ENCODE peak calls at places on chromosomes 4 and X, in six cellular contexts. T is H1, R is K562, J is HCT116, S is HepG2, Q is GM12878. V is an unnamed sample.

GRCh38 chr4:173005912-173006633 is 162.5 kb upstream of the GALNT7 start:
- DNase-seq in J (no peak), R (no peak), Q (no peak), S (no peak), T (no peak), V (no peak)

GRCh38 chr4:8355306-8355705 is 85.2 kb downstream of the ACOX3 start:
- DNase-seq in S (no peak), T (no peak), R (no peak), Q (no peak), J (no peak), V (no peak)

GRCh38 chrX:41022579-41022978 is 62.7 kb upstream of the USP9X start:
- DNase-seq in S (peak; percentile 83), Q (no peak), R (no peak), J (peak; percentile 37), T (no peak), V (no peak)

GRCh38 chr4:184287697-184288255 is 70.1 kb upstream of the ENPP6 start:
- DNase-seq in R (no peak), T (no peak), J (no peak), S (peak; percentile 64), Q (no peak), V (no peak)

GRCh38 chr4:37648084-37648817 is 37.9 kb downstream of the RELL1 start:
- DNase-seq in Q (no peak), J (peak; percentile 77), S (peak; percentile 92), R (peak; percentile 11), T (peak; percentile 31), V (peak; percentile 52)

GRCh38 chr4:149409186-149410056 is 406.2 kb downstream of the IQCM start:
- DNase-seq in S (no peak), Q (no peak), J (peak; percentile 57), R (no peak), T (no peak), V (no peak)

GRCh38 chrX:29382811-29383210 is 795.6 kb downstream of the IL1RAPL1 start:
- DNase-seq in R (no peak), J (no peak), Q (no peak), S (no peak), T (no peak), V (no peak)

GRCh38 chrX:131778269-131779218 is 234.7 kb downstream of the OR13H1 start:
- DNase-seq in J (no peak), T (no peak), R (no peak), Q (peak; percentile 82), S (no peak), V (no peak)

GRCh38 chrX:334331-334891 is 15.8 kb upstream of the GTPBP6 start:
- DNase-seq in S (no peak), T (no peak), J (no peak), Q (no peak), R (no peak), V (no peak)

GRCh38 chr4:16026155-16026761 is 57.6 kb downstream of the PROM1 start:
- DNase-seq in T (no peak), S (peak; percentile 44), J (peak; percentile 48), Q (peak; percentile 25), R (peak; percentile 49), V (no peak)

GRCh38 chrX:105610401-105610800 is 211.9 kb upstream of the NRK start:
- DNase-seq in R (no peak), S (no peak), T (no peak), Q (no peak), J (no peak), V (no peak)

GRCh38 chr4:175413561-175413960 is 398.5 kb downstream of the GPM6A start:
- DNase-seq in T (no peak), Q (no peak), J (no peak), R (no peak), S (no peak), V (no peak)

GRCh38 chr4:83348074-83348473 is 13.4 kb upstream of the HPSE start:
- DNase-seq in T (no peak), S (no peak), R (no peak), Q (no peak), J (no peak), V (no peak)

GRCh38 chr4:152486414-152487389 is 49.2 kb downstream of the FBXW7 start:
- DNase-seq in R (no peak), T (no peak), J (no peak), S (peak; percentile 73), Q (no peak), V (no peak)

GRCh38 chrX:76987381-76987780 is 459.8 kb upstream of the FGF16 start:
- DNase-seq in J (no peak), R (no peak), S (no peak), T (no peak), Q (no peak), V (peak; percentile 25)

GRCh38 chrX:118484216-118484903 is 11.3 kb upstream of the DOCK11 start:
- DNase-seq in Q (no peak), S (no peak), T (no peak), R (no peak), J (no peak), V (no peak)

GRCh38 chr4:57764840-57765239 is 654.7 kb upstream of the IGFBP7 start:
- DNase-seq in J (no peak), S (no peak), T (no peak), R (no peak), Q (no peak), V (no peak)

GRCh38 chr4:95358320-95358889 is 190.4 kb downstream of the UNC5C start:
- DNase-seq in S (no peak), T (no peak), Q (no peak), R (no peak), J (no peak), V (no peak)

GRCh38 chrX:110561036-110561435 is 202.4 kb downstream of the RTL9 start:
- DNase-seq in T (no peak), J (no peak), R (no peak), S (no peak), Q (no peak), V (no peak)

GRCh38 chr4:122576261-122577188 is 44.3 kb downstream of the IL21 start:
- DNase-seq in T (no peak), S (peak; percentile 46), Q (no peak), R (peak; percentile 34), J (peak; percentile 36), V (peak; percentile 18)

GRCh38 chr4:107279729-107280128 is 243.6 kb upstream of the DKK2 start:
- DNase-seq in Q (no peak), J (no peak), R (no peak), S (peak; percentile 23), T (no peak), V (no peak)

GRCh38 chr4:151801547-151802516 is 41.0 kb upstream of the GATB start:
- DNase-seq in T (no peak), R (peak; percentile 73), J (peak; percentile 51), S (peak; percentile 25), Q (no peak), V (no peak)

GRCh38 chr4:149404143-149404542 is 411.5 kb downstream of the IQCM start:
- DNase-seq in S (no peak), J (no peak), T (no peak), R (no peak), Q (no peak), V (no peak)

GRCh38 chr4:58050439-58050838 is 940.3 kb upstream of the IGFBP7 start:
- DNase-seq in T (no peak), Q (no peak), S (no peak), R (no peak), J (no peak), V (no peak)

GRCh38 chrX:151789179-151789800 is 54.7 kb downstream of the CNGA2 start:
- DNase-seq in J (no peak), R (no peak), Q (no peak), T (no peak), S (no peak), V (no peak)

GRCh38 chr4:72858328-72858727 is 211.2 kb downstream of the COX18 start:
- DNase-seq in J (no peak), Q (no peak), T (no peak), R (no peak), S (no peak), V (no peak)

GRCh38 chr4:142707397-142707796 is 138.7 kb downstream of the INPP4B start:
- DNase-seq in T (no peak), R (no peak), S (no peak), J (no peak), Q (no peak), V (no peak)

GRCh38 chr4:3176625-3177229 is 72.2 kb upstream of the MSANTD1 start:
- DNase-seq in Q (no peak), S (no peak), R (no peak), J (no peak), T (no peak), V (no peak)

GRCh38 chr4:147509386-147509785 is 28.5 kb downstream of the EDNRA start:
- DNase-seq in Q (no peak), S (no peak), T (no peak), J (no peak), R (no peak), V (no peak)

GRCh38 chr4:92969650-92970370 is 666.0 kb downstream of the GRID2 start:
- DNase-seq in S (peak; percentile 89), T (no peak), J (peak; percentile 56), Q (no peak), R (no peak), V (no peak)
- TF ChIP-seq YY1 in S (no peak), T (no peak), J (no peak), Q (no peak), R (no peak), V (no peak)

GRCh38 chr4:87575408-87575807 is 32.9 kb upstream of the DSPP start:
- DNase-seq in J (no peak), S (no peak), T (no peak), Q (no peak), R (no peak), V (no peak)

GRCh38 chr4:87574996-87575395 is 33.3 kb upstream of the DSPP start:
- DNase-seq in J (no peak), R (no peak), S (no peak), T (no peak), Q (no peak), V (no peak)

GRCh38 chr4:87580057-87580456 is 28.3 kb upstream of the DSPP start:
- DNase-seq in S (no peak), R (no peak), T (no peak), Q (no peak), J (no peak), V (no peak)

GRCh38 chr4:87579478-87579877 is 28.9 kb upstream of the DSPP start:
- DNase-seq in R (no peak), S (no peak), Q (no peak), J (no peak), T (no peak), V (no peak)

GRCh38 chr4:87575983-87576382 is 32.3 kb upstream of the DSPP start:
- DNase-seq in T (no peak), Q (no peak), S (no peak), J (no peak), R (no peak), V (no peak)
- H3K9ac ChIP-seq in T (no peak overlapping the region), Q (no peak overlapping the region), S (no peak overlapping the region), J (no peak overlapping the region), R (no peak overlapping the region), V (no peak overlapping the region)

GRCh38 chr4:33411182-33411581 is 2691.0 kb downstream of the PCDH7 start:
- DNase-seq in Q (peak; percentile 3), R (no peak), S (no peak), T (no peak), J (peak; percentile 12), V (no peak)
- TF ChIP-seq ZNF274 in Q (no peak), R (no peak), S (no peak), T (no peak), J (no peak), V (no peak)

DNA sequence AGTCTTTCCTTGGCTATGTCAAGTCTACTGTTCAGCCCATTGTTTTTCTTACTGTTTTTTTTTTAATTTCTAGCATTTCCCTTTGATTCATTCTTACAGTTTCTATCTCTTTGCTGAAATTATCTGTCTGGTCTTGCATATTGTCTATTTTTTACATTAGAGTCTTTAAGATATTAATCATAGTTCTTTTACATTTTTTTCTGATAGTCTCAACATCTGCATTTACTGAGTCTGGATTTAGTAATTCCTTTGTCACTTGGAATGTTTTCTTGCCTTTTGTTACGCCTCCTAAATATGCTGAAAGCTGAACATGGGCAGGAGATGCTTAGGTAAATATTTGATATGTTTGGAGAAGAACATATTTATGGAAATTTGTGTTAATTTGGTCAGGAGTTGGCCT is 10.4 kb downstream of the JADE3 start:
- DNase-seq in Q (no peak), S (no peak), J (no peak), T (no peak), R (no peak), V (no peak)
- TF ChIP-seq YY1 in Q (no peak), S (no peak), J (no peak), T (no peak), R (no peak), V (no peak)

V was measured in NT2/D1.